ENCODE peak calls at places on chromosomes 16 and 17, in four cellular contexts. R, E, C and U are unnamed samples.

GRCh38 chr16:53058882-53059281 is 4.1 kb downstream of the CHD9 start:
- DNase-seq in E (no peak), R (no peak), C (peak), U (no peak)

GRCh38 chr16:55324491-55325447 is 766 bp downstream of the IRX6 start:
- DNase-seq in E (peak), R (no peak), C (no peak), U (no peak)

GRCh38 chr16:48492131-48492530 is 106.9 kb upstream of the SIAH1 start:
- DNase-seq in R (no peak), C (no peak), E (no peak), U (no peak)

GRCh38 chr16:29821663-29822115 is 1.4 kb downstream of the MVP start:
- DNase-seq in C (no peak), E (no peak), R (no peak), U (no peak)

GRCh38 chr17:56851008-56851407 is 17.1 kb downstream of the DGKE start:
- DNase-seq in C (no peak), R (no peak), E (no peak), U (no peak)

GRCh38 chr17:66431910-66432309 is 129.5 kb downstream of the PRKCA start:
- DNase-seq in R (no peak), E (no peak), C (no peak), U (no peak)

GRCh38 chr16:57941016-57941656 is 29.8 kb downstream of the CNGB1 start:
- DNase-seq in R (no peak), C (no peak), E (no peak), U (peak)

GRCh38 chr16:27977966-27978365 is 85.5 kb downstream of the GSG1L start:
- DNase-seq in C (no peak), E (no peak), R (no peak), U (no peak)

GRCh38 chr17:65022751-65023421 is 33.7 kb downstream of the GNA13 start:
- DNase-seq in C (no peak), E (no peak), R (no peak), U (no peak)

GRCh38 chr17:40775945-40776344 is 3.9 kb upstream of the KRT26 start:
- DNase-seq in R (no peak), E (no peak), C (no peak), U (no peak)

GRCh38 chr16:787261-787966 is 767 bp downstream of the RPUSD1 start:
- DNase-seq in R (no peak), E (no peak), C (peak), U (no peak)

GRCh38 chr16:66588981-66589713 is 9.9 kb downstream of the CMTM2 start:
- DNase-seq in E (peak), R (peak), C (peak), U (no peak)

GRCh38 chr16:56848955-56849689 is 15.9 kb upstream of the SLC12A3 start:
- DNase-seq in E (no peak), R (no peak), C (peak), U (no peak)

GRCh38 chr17:17987187-17987896 is 14.7 kb downstream of the DRC3 start:
- DNase-seq in R (no peak), E (no peak), C (no peak), U (no peak)

GRCh38 chr17:72158895-72159885 is 38.4 kb downstream of the SOX9 start:
- DNase-seq in C (no peak), E (no peak), R (no peak), U (no peak)

GRCh38 chr17:77160877-77161530 is 20.2 kb downstream of the SEC14L1 start:
- DNase-seq in C (no peak), E (no peak), R (no peak), U (no peak)

GRCh38 chr16:56204836-56205235 is 13.5 kb downstream of the GNAO1 start:
- DNase-seq in C (no peak), E (no peak), R (no peak), U (no peak)

GRCh38 chr16:69143116-69143515 is 10.7 kb downstream of the UTP4 start:
- DNase-seq in E (no peak), C (no peak), R (no peak), U (no peak)

GRCh38 chr16:57530531-57531252 is 5.7 kb downstream of the CCDC102A start:
- DNase-seq in E (peak), C (no peak), R (no peak), U (peak)

GRCh38 chr16:66728804-66729203 is 22.6 kb downstream of the DYNC1LI2 start:
- DNase-seq in E (no peak), R (no peak), C (no peak), U (no peak)